ENCODE peak calls at places on chromosomes 4 and X, in four cellular contexts. One of them, this sample, is unnamed.

GRCh38 chr4:98928131-98928504 is 815 bp downstream of the EIF4E start:
- DNase-seq in K562: peak
- DNase-seq in GM12878: no peak
- DNase-seq in H1: peak
- DNase-seq in this sample: peak

GRCh38 chr4:754221-755120 is 48.8 kb downstream of the PCGF3 start:
- DNase-seq in H1: no peak
- DNase-seq in K562: no peak
- DNase-seq in GM12878: no peak
- DNase-seq in this sample: no peak

GRCh38 chrX:19334945-19335626 is 8.6 kb upstream of the PDHA1 start:
- DNase-seq in GM12878: peak
- DNase-seq in H1: no peak
- DNase-seq in K562: peak
- DNase-seq in this sample: peak

GRCh38 chrX:15146515-15146914 is 123.4 kb downstream of the ASB9 start:
- DNase-seq in K562: peak
- DNase-seq in H1: no peak
- DNase-seq in GM12878: no peak
- DNase-seq in this sample: no peak

GRCh38 chr4:143302526-143302925 is 34.1 kb upstream of the GAB1 start:
- DNase-seq in H1: no peak
- DNase-seq in GM12878: no peak
- DNase-seq in K562: no peak
- DNase-seq in this sample: no peak

GRCh38 chrX:83916525-83916924 is 55.6 kb downstream of the CYLC1 start:
- DNase-seq in H1: no peak
- DNase-seq in K562: peak
- DNase-seq in GM12878: no peak
- DNase-seq in this sample: no peak

GRCh38 chrX:153885968-153886903 is at the start of gene L1CAM:
- DNase-seq in H1: no peak
- DNase-seq in K562: peak
- DNase-seq in GM12878: no peak
- DNase-seq in this sample: no peak

GRCh38 chr4:17941731-17942130 is 79.8 kb downstream of the LCORL start:
- DNase-seq in H1: no peak
- DNase-seq in GM12878: no peak
- DNase-seq in K562: no peak
- DNase-seq in this sample: no peak

GRCh38 chr4:123438031-123438430 is 41.4 kb downstream of the SPRY1 start:
- DNase-seq in H1: no peak
- DNase-seq in K562: no peak
- DNase-seq in GM12878: no peak
- DNase-seq in this sample: no peak

GRCh38 chrX:133995759-133996158 is 10.4 kb upstream of the GPC3 start:
- DNase-seq in K562: no peak
- DNase-seq in H1: no peak
- DNase-seq in GM12878: no peak
- DNase-seq in this sample: no peak

GRCh38 chr4:9894604-9895361 is 113.3 kb downstream of the DRD5 start:
- DNase-seq in H1: no peak
- DNase-seq in K562: no peak
- DNase-seq in GM12878: no peak
- DNase-seq in this sample: no peak

GRCh38 chrX:145715641-145716138 is 101.9 kb upstream of the SLITRK2 start:
- DNase-seq in H1: peak
- DNase-seq in K562: no peak
- DNase-seq in GM12878: no peak
- DNase-seq in this sample: no peak

GRCh38 chr4:17232575-17233253 is 279.2 kb downstream of the QDPR start:
- DNase-seq in K562: no peak
- DNase-seq in GM12878: no peak
- DNase-seq in H1: no peak
- DNase-seq in this sample: peak

GRCh38 chr4:158111241-158111640 is 61.6 kb downstream of the GASK1B start:
- DNase-seq in K562: no peak
- DNase-seq in H1: no peak
- DNase-seq in GM12878: no peak
- DNase-seq in this sample: no peak

GRCh38 chr4:186900232-186900900 is 176.7 kb upstream of the FAT1 start:
- DNase-seq in K562: peak
- DNase-seq in H1: no peak
- DNase-seq in GM12878: no peak
- DNase-seq in this sample: no peak
- TF ChIP-seq EGR1 in K562: peak
- TF ChIP-seq EGR1 in H1: no peak
- TF ChIP-seq EGR1 in GM12878: no peak
- TF ChIP-seq EGR1 in this sample: no peak

GRCh38 chrX:70774223-70774622 is 134.3 kb downstream of the TEX11 start:
- DNase-seq in K562: no peak
- DNase-seq in H1: no peak
- DNase-seq in GM12878: no peak
- DNase-seq in this sample: no peak

DNA sequence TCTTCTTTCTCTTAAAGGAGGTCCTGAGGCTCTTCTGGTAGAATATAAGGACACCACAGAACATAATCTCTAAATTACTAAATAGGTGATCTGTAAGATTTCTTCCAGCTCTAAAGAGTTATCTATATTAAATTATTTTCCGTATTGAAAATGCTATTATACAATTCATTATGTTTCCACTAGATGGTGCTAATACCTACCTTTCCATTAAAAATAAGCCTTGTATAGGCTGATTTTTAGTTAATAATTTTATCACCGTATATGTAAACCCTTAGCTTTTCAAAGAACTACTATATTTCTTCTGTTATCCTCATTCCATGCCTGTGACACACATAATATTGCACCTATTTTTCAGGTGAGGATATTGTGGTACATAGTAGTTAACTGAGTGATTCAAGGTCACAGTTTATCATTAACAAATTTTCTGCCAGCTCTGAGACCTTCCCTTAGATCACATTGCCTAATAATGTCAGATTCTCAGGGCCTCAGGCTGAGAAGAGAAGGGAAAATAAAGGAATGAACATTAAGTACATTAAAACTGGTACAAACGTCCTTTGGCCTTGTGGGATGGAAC is 138.8 kb downstream of the TEX11 start:
- DNase-seq in H1: no peak
- DNase-seq in K562: peak
- DNase-seq in GM12878: no peak
- DNase-seq in this sample: no peak
- TF ChIP-seq CTCF in H1: peak
- TF ChIP-seq CTCF in K562: peak
- TF ChIP-seq CTCF in GM12878: no peak
- TF ChIP-seq CTCF in this sample: peak

GRCh38 chr4:139555705-139556070 is 331 bp downstream of the SETD7 start:
- DNase-seq in GM12878: no peak
- DNase-seq in H1: no peak
- DNase-seq in K562: no peak
- DNase-seq in this sample: no peak
- TF ChIP-seq EZH2 in GM12878: no peak
- TF ChIP-seq EZH2 in H1: no peak
- TF ChIP-seq EZH2 in K562: no peak
- TF ChIP-seq EZH2 in this sample: no peak

DNA sequence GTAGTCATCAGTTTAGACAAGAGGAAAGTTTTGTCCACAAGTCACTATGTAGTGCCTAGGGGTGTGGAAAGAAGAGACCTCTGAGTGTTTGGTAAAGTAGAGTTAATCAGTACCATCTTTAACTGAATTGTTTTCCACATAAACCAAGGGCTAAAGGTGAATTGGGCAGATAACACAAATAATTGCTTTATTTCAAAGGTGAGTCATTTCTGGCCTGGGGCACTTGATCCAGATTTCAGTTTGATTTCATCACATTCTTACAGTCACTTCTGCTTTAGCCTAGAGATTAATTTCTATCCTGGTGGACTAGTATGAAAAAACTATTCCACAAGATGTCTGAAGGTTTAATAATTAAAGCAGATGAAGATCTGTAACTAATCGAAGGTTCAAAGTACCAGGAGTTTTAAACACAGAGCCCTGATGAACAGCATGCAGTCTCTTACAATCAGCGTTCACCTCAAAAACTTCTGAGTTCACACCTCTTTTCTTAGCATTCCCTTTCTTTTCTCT is 74.5 kb upstream of the BOD1L1 start:
- DNase-seq in GM12878: no peak
- DNase-seq in H1: no peak
- DNase-seq in K562: no peak
- DNase-seq in this sample: peak
- TF ChIP-seq EGR1 in GM12878: no peak
- TF ChIP-seq EGR1 in H1: no peak
- TF ChIP-seq EGR1 in K562: no peak
- TF ChIP-seq EGR1 in this sample: no peak

This sample was measured in HCT116.